ENCODE peak calls at places on chromosomes 13 and 19, in seven cellular contexts. H is activated naive CD8-positive, alpha-beta T cell treated with anti-CD3 and anti-CD28 coated beads, Interleukin-2, amount 50 U/mL, for 24 hours; R is H9; G is EH; L is Kasumi-1; O is T-helper 1 cell; Q is Ammon's horn. N is an unnamed sample.

GRCh38 chr19:7533925-7534480 is 1.5 kb upstream of the PNPLA6 start:
- DNase-seq in H (peak; percentile 83), R (peak; percentile 86), G (peak; percentile 88), L (peak; percentile 48), O (peak; percentile 79), Q (peak; percentile 95), N (peak; percentile 83)

GRCh38 chr19:36997152-36997842 is 80.9 kb upstream of the ZNF420 start:
- DNase-seq in H (no peak), R (no peak), G (no peak), L (no peak), O (no peak), Q (no peak), N (no peak)

GRCh38 chr19:28874742-28875141 is 338.2 kb downstream of the UQCRFS1 start:
- DNase-seq in H (no peak), R (no peak), G (no peak), L (no peak), O (no peak), Q (no peak), N (no peak)

GRCh38 chr13:73171242-73171641 is 112.4 kb downstream of the KLF5 start:
- DNase-seq in H (no peak), R (no peak), G (no peak), L (no peak), O (no peak), Q (no peak), N (no peak)

GRCh38 chr19:18699403-18700054 is 16.0 kb downstream of the CRTC1 start:
- DNase-seq in H (no peak), R (no peak), G (no peak), L (no peak), O (no peak), Q (no peak), N (no peak)

GRCh38 chr19:18674616-18675015 is 8.9 kb upstream of the CRTC1 start:
- DNase-seq in H (no peak), R (no peak), G (no peak), L (no peak), O (no peak), Q (peak; percentile 71), N (no peak)

GRCh38 chr19:12777217-12778019 is 2.1 kb upstream of the HOOK2 start:
- DNase-seq in H (peak; percentile 90), R (peak; percentile 84), G (peak; percentile 75), L (peak; percentile 67), O (peak; percentile 76), Q (peak; percentile 81), N (peak; percentile 81)

GRCh38 chr13:46475586-46475991 is 77.4 kb upstream of the LRCH1 start:
- DNase-seq in H (no peak), R (no peak), G (peak; percentile 64), L (no peak), O (no peak), Q (peak; percentile 48), N (no peak)

GRCh38 chr19:35125270-35125717 is 9.6 kb downstream of the LGI4 start:
- DNase-seq in H (no peak), R (no peak), G (no peak), L (no peak), O (no peak), Q (no peak), N (no peak)

GRCh38 chr13:60158321-60158801 is 5.4 kb downstream of the DIAPH3 start:
- DNase-seq in H (no peak), R (no peak), G (no peak), L (no peak), O (no peak), Q (no peak), N (no peak)

GRCh38 chr19:43496960-43497359 is 7.6 kb downstream of the PHLDB3 start:
- DNase-seq in H (no peak), R (no peak), G (no peak), L (no peak), O (no peak), Q (no peak), N (no peak)

GRCh38 chr13:30334663-30335386 is 27.5 kb upstream of the KATNAL1 start:
- DNase-seq in H (no peak), R (peak; percentile 43), G (no peak), L (peak; percentile 1), O (no peak), Q (peak; percentile 50), N (peak; percentile 50)

GRCh38 chr13:80599765-80600164 is 258.8 kb upstream of the SPRY2 start:
- DNase-seq in H (no peak), R (no peak), G (no peak), L (no peak), O (no peak), Q (no peak), N (no peak)

GRCh38 chr19:4647676-4648644 is 8.6 kb downstream of the TNFAIP8L1 start:
- DNase-seq in H (no peak), R (peak; percentile 74), G (no peak), L (no peak), O (no peak), Q (no peak), N (no peak)

GRCh38 chr19:42143341-42144234 is 11.3 kb upstream of the POU2F2 start:
- DNase-seq in H (no peak), R (peak; percentile 73), G (peak; percentile 59), L (no peak), O (no peak), Q (no peak), N (peak; percentile 54)

GRCh38 chr19:46190489-46190888 is 39.1 kb upstream of the IGFL1 start:
- DNase-seq in H (no peak), R (no peak), G (no peak), L (no peak), O (no peak), Q (no peak), N (peak; percentile 62)

GRCh38 chr19:38264486-38265212 is at the start of gene SPINT2:
- DNase-seq in H (peak; percentile 55), R (peak; percentile 93), G (no peak), L (peak; percentile 60), O (peak; percentile 37), Q (no peak), N (peak; percentile 94)

GRCh38 chr13:50893211-50893852 is 16.3 kb upstream of the RNASEH2B start:
- DNase-seq in H (no peak), R (no peak), G (peak; percentile 33), L (peak; percentile 88), O (no peak), Q (no peak), N (peak; percentile 62)

GRCh38 chr19:38679839-38680238 is 32.4 kb downstream of the ACTN4 start:
- DNase-seq in H (no peak), R (no peak), G (peak; percentile 62), L (no peak), O (no peak), Q (no peak), N (no peak)

GRCh38 chr13:83450586-83450985 is 431.7 kb downstream of the SLITRK1 start:
- DNase-seq in H (no peak), R (no peak), G (peak; percentile 44), L (no peak), O (no peak), Q (no peak), N (no peak)

GRCh38 chr19:5048091-5048726 is 79.3 kb downstream of the KDM4B start:
- DNase-seq in H (peak; percentile 74), R (peak; percentile 88), G (peak; percentile 84), L (peak; percentile 63), O (peak; percentile 43), Q (peak; percentile 79), N (peak; percentile 77)

N was measured in OCI-M1.